ENCODE peak calls at places on chromosomes 3 and 15, in seven cellular contexts. K is Karpas-422; Z is cardiac muscle cell; I is naive thymus-derived CD4-positive, alpha-beta T cell; H is PC-3; C is neuronal stem cell; B is transverse colon. J is an unnamed sample.

GRCh38 chr3:150681037-150681436 is 22.7 kb downstream of the ERICH6 start:
- DNase-seq in K (peak; percentile 77), H (no peak), B (no peak), I (no peak), C (no peak), Z (no peak), J (no peak)

GRCh38 chr15:60949034-60949977 is 279.8 kb downstream of the RORA start:
- DNase-seq in K (no peak), H (no peak), B (no peak), Z (no peak), I (no peak), C (no peak), J (no peak)

GRCh38 chr3:114214542-114215341 is 22.6 kb downstream of the ZNF80 start:
- DNase-seq in H (no peak), C (no peak), I (peak; percentile 74), K (peak; percentile 83), B (no peak), Z (no peak), J (no peak)

GRCh38 chr3:53164911-53165310 is 3.9 kb downstream of the PRKCD start:
- DNase-seq in K (no peak), Z (no peak), B (no peak), C (no peak), H (no peak), I (no peak), J (no peak)

GRCh38 chr3:160226026-160226739 is 961 bp downstream of the C3orf80 start:
- DNase-seq in I (peak; percentile 12), K (no peak), Z (peak; percentile 65), H (no peak), B (peak; percentile 10), C (peak; percentile 23), J (peak; percentile 80)

GRCh38 chr3:49217688-49218470 is 46.5 kb downstream of the KLHDC8B start:
- DNase-seq in H (no peak), B (peak; percentile 8), Z (no peak), K (no peak), I (no peak), C (no peak), J (no peak)

GRCh38 chr15:74610302-74610951 is 5.2 kb upstream of the CLK3 start:
- DNase-seq in C (no peak), K (no peak), Z (peak; percentile 22), I (no peak), H (no peak), B (no peak), J (peak; percentile 45)

GRCh38 chr15:51336011-51336410 is 2.4 kb downstream of the CYP19A1 start:
- DNase-seq in Z (no peak), H (no peak), I (no peak), C (no peak), B (no peak), K (no peak), J (no peak)

GRCh38 chr3:154334973-154335420 is 10.7 kb upstream of the DHX36 start:
- DNase-seq in H (peak; percentile 70), C (no peak), Z (peak; percentile 45), I (peak; percentile 26), B (no peak), K (peak; percentile 75), J (no peak)

GRCh38 chr3:151599103-151599672 is 134.5 kb upstream of the AADACL2 start:
- DNase-seq in K (no peak), H (no peak), Z (no peak), B (no peak), I (no peak), C (no peak), J (peak; percentile 50)

GRCh38 chr3:108493862-108494261 is 16.5 kb downstream of the MYH15 start:
- DNase-seq in H (peak; percentile 72), Z (no peak), B (peak; percentile 37), I (no peak), C (no peak), K (no peak), J (peak; percentile 47)

GRCh38 chr15:89781055-89781454 is 4.9 kb downstream of the MESP2 start:
- DNase-seq in K (no peak), H (peak; percentile 71), I (no peak), C (no peak), Z (no peak), B (peak; percentile 73), J (no peak)

GRCh38 chr3:164806188-164806587 is 272.1 kb downstream of the SI start:
- DNase-seq in I (no peak), C (no peak), Z (no peak), B (no peak), H (no peak), K (no peak), J (no peak)

GRCh38 chr3:53131136-53131495 is 881 bp upstream of the RFT1 start:
- DNase-seq in Z (no peak), B (no peak), C (no peak), H (no peak), I (no peak), K (no peak), J (no peak)

GRCh38 chr15:92633418-92633817 is 22.2 kb downstream of the FAM174B start:
- DNase-seq in B (no peak), H (no peak), Z (no peak), C (no peak), I (no peak), K (no peak), J (no peak)
- H3K4me1 ChIP-seq in B (peaks cover 6% of the 10 kb centered on the region), H (peaks cover 34% of the 10 kb centered on the region), Z (no peaks in the 10 kb centered on the region), C (no peaks in the 10 kb centered on the region), I (no peaks in the 10 kb centered on the region), K (no peaks in the 10 kb centered on the region), J (peaks cover 14% of the 10 kb centered on the region)

GRCh38 chr3:28841436-28841835 is 439.4 kb upstream of the RBMS3 start:
- DNase-seq in C (no peak), I (no peak), K (no peak), H (no peak), Z (no peak), B (no peak), J (no peak)
- H3K4me3 ChIP-seq in C (no peak overlapping the region), I (no peak overlapping the region), K (no peak overlapping the region), H (no peak overlapping the region), Z (no peak overlapping the region), B (no peak overlapping the region), J (no peak overlapping the region)

DNA sequence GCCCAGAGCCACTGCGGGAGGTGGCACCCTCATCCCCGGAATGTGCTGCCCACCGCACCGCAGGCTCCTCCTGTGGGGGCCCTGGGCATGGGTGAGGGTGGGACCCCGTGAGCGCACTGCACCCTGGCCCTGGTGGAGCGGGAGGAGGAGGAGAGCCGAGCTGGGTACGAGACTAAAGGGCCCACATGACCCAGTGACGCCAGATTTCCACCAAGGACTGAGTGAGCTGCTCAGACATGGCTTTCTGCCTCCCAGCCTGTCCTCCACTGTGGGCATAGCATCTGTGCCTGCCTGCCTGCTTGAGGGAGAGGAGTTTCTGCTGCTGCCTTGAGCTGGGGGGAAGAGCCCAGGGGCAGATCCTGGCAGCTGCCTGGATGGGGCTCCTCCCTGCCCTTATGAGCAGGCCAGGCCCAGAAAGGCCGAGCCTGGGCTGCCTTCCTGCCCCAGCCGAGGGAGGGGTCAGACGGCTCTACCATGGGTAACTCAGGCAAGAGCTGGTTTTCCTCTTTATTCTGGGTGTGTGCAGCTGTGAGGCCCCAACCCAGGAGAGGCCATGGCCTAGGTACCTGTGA is 88.4 kb downstream of the VGLL4 start:
- DNase-seq in C (no peak), I (no peak), H (no peak), Z (no peak), K (no peak), B (no peak), J (no peak)
- H3K4me1 ChIP-seq in C (peaks cover 28% of the 10 kb centered on the region), I (no peaks in the 10 kb centered on the region), H (no peaks in the 10 kb centered on the region), Z (no peaks in the 10 kb centered on the region), K (peaks cover 23% of the 10 kb centered on the region), B (peaks cover 13% of the 10 kb centered on the region), J (peaks cover 36% of the 10 kb centered on the region)

DNA sequence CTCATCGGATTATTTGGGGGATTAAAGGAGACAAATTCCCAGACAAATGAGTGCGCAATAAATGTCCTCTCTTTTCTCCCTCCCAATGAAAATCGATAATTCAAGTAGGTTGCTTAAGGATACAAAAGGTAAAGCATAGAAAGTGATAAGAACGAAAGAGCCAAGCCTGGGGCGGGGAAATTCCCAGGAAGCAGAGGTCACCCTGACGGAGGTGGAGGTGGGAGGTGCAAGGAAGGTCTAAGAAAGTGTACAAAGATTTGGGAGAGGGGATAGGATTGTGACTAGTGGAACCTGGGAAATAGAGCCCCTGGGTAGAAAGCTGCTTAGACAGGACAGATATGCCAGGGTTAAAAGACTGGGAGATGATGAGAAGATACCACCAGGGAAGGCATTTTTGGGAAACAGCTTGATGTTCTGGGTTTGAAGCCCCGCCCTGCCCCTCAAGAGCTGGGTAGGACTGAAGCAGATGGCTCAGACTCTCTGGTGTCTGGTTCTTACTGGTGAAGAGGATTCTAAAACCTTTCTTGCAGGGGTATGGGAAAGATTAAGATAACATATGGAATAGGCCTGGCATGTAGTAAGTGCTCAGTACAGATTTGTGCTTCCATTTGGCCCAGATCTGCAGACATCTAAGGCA is 1.1 kb upstream of the KLHL25 start:
- DNase-seq in I (no peak), C (no peak), Z (no peak), K (no peak), H (no peak), B (peak; percentile 46), J (no peak)
- H3K4me3 ChIP-seq in I (peak overlapping the region; percentile 66), C (no peak overlapping the region), Z (no peak overlapping the region), K (no peak overlapping the region), H (no peak overlapping the region), B (no peak overlapping the region), J (peak overlapping the region; percentile 92)

GRCh38 chr3:11593318-11594034 is 50.2 kb downstream of the VGLL4 start:
- DNase-seq in I (no peak), K (no peak), H (no peak), Z (no peak), C (no peak), B (no peak), J (no peak)
- H3K4me1 ChIP-seq in I (no peaks in the 10 kb centered on the region), K (peaks cover 61% of the 10 kb centered on the region), H (peaks cover 10% of the 10 kb centered on the region), Z (peaks cover 51% of the 10 kb centered on the region), C (peaks cover 47% of the 10 kb centered on the region), B (peaks cover 25% of the 10 kb centered on the region), J (peaks cover 40% of the 10 kb centered on the region)

DNA sequence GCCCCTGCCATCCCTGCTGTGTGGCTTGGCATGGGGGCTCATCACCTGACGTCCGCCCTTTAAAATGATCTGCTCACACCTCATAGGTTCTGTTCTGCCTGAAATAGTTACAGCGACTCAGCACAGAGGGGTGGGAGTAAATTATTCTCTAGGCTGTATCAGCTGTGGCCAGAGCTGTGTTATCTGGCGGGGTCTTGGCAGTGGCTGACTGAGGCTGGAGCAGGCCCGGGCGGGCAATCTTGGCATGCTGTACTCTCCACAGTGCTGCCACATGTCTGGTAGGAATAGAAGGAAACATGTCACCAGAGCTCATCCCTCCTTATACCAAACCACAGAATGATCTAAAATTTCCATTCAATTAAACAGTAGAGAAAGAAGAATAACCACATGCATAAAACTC is 499.9 kb upstream of the LMCD1 start:
- DNase-seq in C (no peak), H (no peak), K (no peak), Z (no peak), B (no peak), I (no peak), J (no peak)
- H3K4me3 ChIP-seq in C (no peak overlapping the region), H (no peak overlapping the region), K (no peak overlapping the region), Z (no peak overlapping the region), B (no peak overlapping the region), I (no peak overlapping the region), J (no peak overlapping the region)

GRCh38 chr3:111915905-111916304 is 56.8 kb downstream of the PHLDB2 start:
- DNase-seq in Z (no peak), H (no peak), B (no peak), K (no peak), I (no peak), C (no peak), J (no peak)
- H3K4me1 ChIP-seq in Z (peaks cover 10% of the 10 kb centered on the region), H (peaks cover 41% of the 10 kb centered on the region), B (no peaks in the 10 kb centered on the region), K (peaks cover 2% of the 10 kb centered on the region), I (no peaks in the 10 kb centered on the region), C (peaks cover 13% of the 10 kb centered on the region), J (no peaks in the 10 kb centered on the region)

J was measured in left lung.